ENCODE peak calls at places on chromosomes 13 and 19, in four cellular contexts. Y is pancreas, C is gastrocnemius medialis, E is neural progenitor cell. U is an unnamed sample.
A peak's percentile ranks its signal among the peaks of the same experiment; 100 is the strongest.

GRCh38 chr19:4454952-4455738 is 2.4 kb downstream of the UBXN6 start:
- DNase-seq in E (no peak), Y (no peak), C (peak; percentile 59), U (no peak)

GRCh38 chr19:10872551-10873107 is 1.3 kb downstream of the CARM1 start:
- DNase-seq in C (no peak), E (no peak), Y (no peak), U (no peak)

GRCh38 chr13:112638157-112638750 is 50.3 kb upstream of the TUBGCP3 start:
- DNase-seq in Y (no peak), E (no peak), C (no peak), U (no peak)

GRCh38 chr13:76223565-76223964 is 587.4 kb downstream of the LMO7 start:
- DNase-seq in C (no peak), Y (no peak), E (peak; percentile 21), U (no peak)

GRCh38 chr19:3131168-3131567 is 4.7 kb upstream of the GNA15 start:
- DNase-seq in E (no peak), Y (no peak), C (no peak), U (no peak)

GRCh38 chr19:57709616-57710015 is 612 bp upstream of the ZNF154 start:
- DNase-seq in C (no peak), E (peak; percentile 11), Y (no peak), U (no peak)

GRCh38 chr19:29694669-29695627 is 20.1 kb downstream of the C19orf12 start:
- DNase-seq in Y (peak; percentile 78), C (peak; percentile 83), E (peak; percentile 85), U (peak; percentile 82)

GRCh38 chr13:114030666-114031610 is 57.1 kb upstream of the C13orf46 start:
- DNase-seq in C (no peak), E (no peak), Y (no peak), U (no peak)

GRCh38 chr13:84439108-84439507 is 556.8 kb upstream of the SLITRK1 start:
- DNase-seq in C (no peak), E (no peak), Y (no peak), U (no peak)

GRCh38 chr19:47315125-47315821 is 5.6 kb downstream of the C5AR1 start:
- DNase-seq in Y (peak; percentile 36), E (no peak), C (peak; percentile 61), U (peak; percentile 40)

GRCh38 chr19:18049390-18049789 is 37.3 kb downstream of the IL12RB1 start:
- DNase-seq in C (peak; percentile 88), E (no peak), Y (peak; percentile 78), U (peak; percentile 96)

GRCh38 chr13:37429976-37430375 is 168.6 kb downstream of the POSTN start:
- DNase-seq in C (no peak), Y (no peak), E (no peak), U (no peak)

GRCh38 chr19:13902993-13903555 is 2.8 kb downstream of the BRME1 start:
- DNase-seq in E (no peak), C (no peak), Y (no peak), U (no peak)

GRCh38 chr13:109180905-109181425 is 551.6 kb downstream of the MYO16 start:
- DNase-seq in E (no peak), C (no peak), Y (no peak), U (no peak)

GRCh38 chr13:75432045-75432444 is 49.9 kb downstream of the TBC1D4 start:
- DNase-seq in E (no peak), Y (no peak), C (no peak), U (no peak)

GRCh38 chr19:49565261-49565660 is 15.1 kb downstream of the NOSIP start:
- DNase-seq in C (peak; percentile 56), E (no peak), Y (no peak), U (no peak)
- H3K4me1 ChIP-seq in C (peaks cover 50% of the 10 kb centered on the region), E (no peaks in the 10 kb centered on the region), Y (peaks cover 10% of the 10 kb centered on the region), U (peaks cover 46% of the 10 kb centered on the region)

GRCh38 chr13:23069571-23069970 is 111.2 kb upstream of the SGCG start:
- DNase-seq in E (no peak), Y (no peak), C (no peak), U (no peak)

GRCh38 chr13:23067129-23067528 is 113.7 kb upstream of the SGCG start:
- DNase-seq in E (no peak), Y (no peak), C (no peak), U (no peak)
- H3K4me1 ChIP-seq in E (no peaks in the 10 kb centered on the region), Y (no peaks in the 10 kb centered on the region), C (no peaks in the 10 kb centered on the region), U (no peaks in the 10 kb centered on the region)

GRCh38 chr19:5624741-5625140 is 1.9 kb downstream of the SAFB start:
- DNase-seq in Y (no peak), C (no peak), E (peak; percentile 33), U (no peak)
- H3K4me1 ChIP-seq in Y (peaks cover 42% of the 10 kb centered on the region), C (peaks cover 65% of the 10 kb centered on the region), E (peaks cover 38% of the 10 kb centered on the region), U (peaks cover 96% of the 10 kb centered on the region)

GRCh38 chr19:31331536-31331935 is 17.7 kb downstream of the TSHZ3 start:
- DNase-seq in E (no peak), Y (no peak), C (no peak), U (no peak)

GRCh38 chr19:31330237-31330636 is 19.0 kb downstream of the TSHZ3 start:
- DNase-seq in Y (no peak), E (no peak), C (no peak), U (no peak)

GRCh38 chr19:31330761-31331160 is 18.5 kb downstream of the TSHZ3 start:
- DNase-seq in Y (no peak), C (no peak), E (no peak), U (no peak)

GRCh38 chr19:31334101-31334848 is 15.0 kb downstream of the TSHZ3 start:
- DNase-seq in Y (no peak), C (no peak), E (no peak), U (no peak)

DNA sequence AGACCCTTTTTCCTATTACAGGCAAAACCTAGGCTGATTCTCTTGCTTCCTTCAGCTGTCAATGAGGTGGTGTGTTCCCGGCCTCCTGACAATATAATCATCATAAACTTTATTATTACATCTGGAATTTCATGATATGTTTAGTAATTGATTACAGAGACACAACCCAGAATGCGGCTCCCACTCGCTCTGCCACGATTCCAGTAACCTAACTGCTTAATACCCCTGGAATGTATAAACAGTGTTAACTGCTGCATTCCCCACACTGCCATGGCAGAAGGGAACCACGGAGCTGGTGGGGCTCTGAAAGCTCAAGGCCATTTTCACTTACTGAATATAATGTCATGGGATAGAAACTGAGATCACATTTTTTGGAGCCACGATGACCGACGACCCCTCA is 17.1 kb downstream of the TSHZ3 start:
- DNase-seq in E (no peak), C (no peak), Y (no peak), U (no peak)
- H3K4me1 ChIP-seq in E (no peaks in the 10 kb centered on the region), C (no peaks in the 10 kb centered on the region), Y (no peaks in the 10 kb centered on the region), U (peaks cover 11% of the 10 kb centered on the region)

DNA sequence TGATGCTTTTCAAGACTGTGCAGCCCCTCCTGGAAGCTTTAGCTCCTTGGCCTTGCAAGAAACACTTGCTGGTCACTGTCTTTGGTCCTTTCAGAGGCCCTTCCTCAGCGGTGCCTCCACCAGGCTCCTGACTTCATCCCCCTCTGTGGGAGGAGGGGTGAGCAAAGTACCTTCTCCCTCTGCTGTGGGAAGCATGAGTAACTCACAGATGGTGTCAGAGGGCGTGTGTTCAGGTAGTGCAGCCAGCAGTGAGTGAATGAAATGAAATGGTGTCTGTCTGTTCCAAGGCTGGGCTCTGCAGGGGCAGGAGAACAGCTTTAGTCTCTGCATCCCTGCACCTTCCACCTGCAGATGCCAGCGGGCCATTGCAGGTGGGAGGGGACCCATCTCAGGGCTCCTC is 102.9 kb downstream of the SHISA2 start:
- DNase-seq in C (no peak), Y (no peak), E (no peak), U (no peak)
- H3K4me1 ChIP-seq in C (no peaks in the 10 kb centered on the region), Y (no peaks in the 10 kb centered on the region), E (peaks cover 8% of the 10 kb centered on the region), U (no peaks in the 10 kb centered on the region)